ENCODE peak calls at places on chromosomes 16 and 17, in five cellular contexts. G, H, T, X and F are unnamed samples.
A peak's percentile ranks its signal among the peaks of the same experiment; 100 is the strongest.

GRCh38 chr17:81010935-81011334 is 19.3 kb downstream of the CHMP6 start:
- DNase-seq in T (no peak), X (no peak), H (no peak), G (no peak), F (no peak)

GRCh38 chr17:82003411-82004381 is 19.0 kb downstream of the CENPX start:
- DNase-seq in T (peak; percentile 51), G (peak; percentile 98), X (peak; percentile 87), H (peak; percentile 95), F (peak; percentile 97)

GRCh38 chr17:35871415-35871814 is 2.7 kb upstream of the HEATR9 start:
- DNase-seq in T (no peak), H (no peak), G (no peak), X (peak; percentile 70), F (no peak)

GRCh38 chr16:23282508-23282907 is 19.6 kb upstream of the SCNN1B start:
- DNase-seq in X (peak; percentile 50), H (no peak), G (no peak), T (no peak), F (no peak)

GRCh38 chr16:53768593-53768992 is 64.6 kb downstream of the FTO start:
- DNase-seq in X (no peak), G (peak; percentile 94), H (peak; percentile 87), T (no peak), F (no peak)

GRCh38 chr16:47713225-47713595 is 252.1 kb downstream of the PHKB start:
- DNase-seq in X (no peak), H (peak; percentile 95), G (peak; percentile 82), T (no peak), F (peak; percentile 89)

GRCh38 chr17:68133370-68134045 is 98.0 kb downstream of the KPNA2 start:
- DNase-seq in X (peak; percentile 26), T (peak; percentile 60), H (no peak), G (no peak), F (no peak)

GRCh38 chr16:51161440-51162195 is 10.5 kb upstream of the SALL1 start:
- DNase-seq in T (peak; percentile 2), G (peak; percentile 48), X (no peak), H (peak; percentile 37), F (no peak)

GRCh38 chr17:16981928-16982327 is 10.0 kb upstream of the TNFRSF13B start:
- DNase-seq in T (peak; percentile 39), X (no peak), H (no peak), G (no peak), F (no peak)

GRCh38 chr17:67488161-67488560 is 111.1 kb downstream of the PITPNC1 start:
- DNase-seq in T (no peak), X (no peak), H (no peak), G (no peak), F (peak; percentile 30)

GRCh38 chr16:22659933-22660332 is 149.2 kb downstream of the NPIPB5 start:
- DNase-seq in X (no peak), G (no peak), T (no peak), H (no peak), F (no peak)

GRCh38 chr17:22459953-22460350 is 767.6 kb downstream of the KCNJ18 start:
- DNase-seq in G (no peak), T (no peak), H (no peak), X (no peak), F (no peak)

GRCh38 chr17:47275245-47275984 is 21.8 kb downstream of the ITGB3 start:
- DNase-seq in H (peak; percentile 84), T (peak; percentile 80), G (peak; percentile 70), X (peak; percentile 89), F (no peak)

GRCh38 chr16:47143329-47143676 is 442 bp downstream of the NETO2 start:
- DNase-seq in H (peak; percentile 63), G (peak; percentile 69), X (peak; percentile 89), T (peak; percentile 91), F (peak; percentile 69)

GRCh38 chr17:27545562-27546229 is 85.3 kb upstream of the LGALS9 start:
- DNase-seq in T (no peak), X (no peak), G (peak; percentile 86), H (peak; percentile 51), F (no peak)

GRCh38 chr16:495127-495748 is 32.3 kb upstream of the CAPN15 start:
- DNase-seq in H (peak; percentile 27), T (peak; percentile 80), X (peak; percentile 85), G (peak; percentile 60), F (peak; percentile 59)

GRCh38 chr16:62254847-62255246 is 218.6 kb upstream of the CDH8 start:
- DNase-seq in H (no peak), T (no peak), X (no peak), G (peak; percentile 66), F (no peak)

GRCh38 chr17:28843810-28844137 is 1.2 kb upstream of the FAM222B start:
- DNase-seq in X (no peak), H (no peak), G (no peak), T (no peak), F (no peak)

GRCh38 chr17:39740357-39741111 is 2.8 kb downstream of the GRB7 start:
- DNase-seq in T (peak; percentile 79), H (peak; percentile 45), G (no peak), X (peak; percentile 96), F (no peak)
- H2BK120ac ChIP-seq in T (peak overlapping the region; percentile 95), H (peak overlapping the region; percentile 20), G (no peak overlapping the region), X (no peak overlapping the region), F (peak overlapping the region; percentile 69)

DNA sequence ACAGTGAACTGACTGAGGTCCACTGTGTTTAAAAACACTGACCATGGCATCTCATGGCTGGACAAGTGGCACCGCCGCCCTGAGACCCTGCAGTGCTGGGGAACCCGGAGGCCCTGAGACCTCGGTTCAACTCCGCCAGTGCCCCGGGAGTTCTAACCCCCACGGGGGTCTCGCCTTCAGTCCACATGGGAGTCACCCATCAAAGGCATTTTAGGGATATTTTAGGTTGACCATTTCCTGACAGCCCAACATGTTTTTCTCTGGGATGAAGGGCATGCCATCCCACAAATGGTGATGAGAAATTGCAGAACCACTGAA is 71.2 kb downstream of the ZFHX3 start:
- DNase-seq in G (no peak), H (no peak), X (no peak), T (no peak), F (no peak)
- H2BK120ac ChIP-seq in G (no peak overlapping the region), H (no peak overlapping the region), X (no peak overlapping the region), T (no peak overlapping the region), F (no peak overlapping the region)

DNA sequence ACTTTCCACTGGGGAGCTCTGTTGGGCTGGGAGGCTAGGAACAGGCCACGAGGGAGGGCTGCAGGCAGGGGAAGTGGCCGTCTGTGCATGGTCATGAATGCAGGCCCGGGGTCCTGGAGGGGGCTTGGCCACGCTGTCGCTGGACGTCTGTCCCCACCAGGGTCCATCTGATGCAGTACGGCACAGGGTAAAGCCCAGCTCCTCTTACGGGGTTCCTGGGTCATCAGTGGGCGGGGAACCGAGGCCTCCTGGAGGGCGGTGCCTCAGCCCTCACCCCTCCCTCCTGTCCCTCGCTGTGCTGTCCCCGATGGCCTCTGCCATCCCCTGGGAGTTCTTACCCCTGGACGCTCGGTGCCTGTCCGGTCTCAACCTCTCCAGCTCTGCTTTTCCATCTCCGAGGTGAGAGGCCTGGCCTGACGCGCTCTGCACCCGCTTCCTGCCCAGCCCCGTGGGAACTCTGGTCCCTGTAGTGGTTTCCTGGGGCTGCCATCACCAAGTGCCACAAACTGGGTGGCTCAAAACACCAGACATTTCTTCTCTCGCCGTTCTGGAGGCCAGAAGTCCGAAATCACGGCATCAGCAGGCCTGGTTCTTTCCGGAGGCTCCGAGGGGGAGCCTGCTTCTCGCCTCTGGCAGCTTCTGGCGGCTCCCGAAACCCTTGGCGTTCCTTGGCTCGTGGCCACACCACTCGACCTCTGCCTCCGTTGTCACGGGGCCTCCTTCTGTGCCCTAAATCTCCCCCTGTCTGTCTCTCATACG is 182.8 kb downstream of the SEC14L1 start:
- DNase-seq in H (peak; percentile 52), X (no peak), T (peak; percentile 43), G (peak; percentile 91), F (no peak)
- H2BK120ac ChIP-seq in H (peak overlapping the region; percentile 99), X (no peak overlapping the region), T (no peak overlapping the region), G (peak overlapping the region; percentile 100), F (peak overlapping the region; percentile 94)

DNA sequence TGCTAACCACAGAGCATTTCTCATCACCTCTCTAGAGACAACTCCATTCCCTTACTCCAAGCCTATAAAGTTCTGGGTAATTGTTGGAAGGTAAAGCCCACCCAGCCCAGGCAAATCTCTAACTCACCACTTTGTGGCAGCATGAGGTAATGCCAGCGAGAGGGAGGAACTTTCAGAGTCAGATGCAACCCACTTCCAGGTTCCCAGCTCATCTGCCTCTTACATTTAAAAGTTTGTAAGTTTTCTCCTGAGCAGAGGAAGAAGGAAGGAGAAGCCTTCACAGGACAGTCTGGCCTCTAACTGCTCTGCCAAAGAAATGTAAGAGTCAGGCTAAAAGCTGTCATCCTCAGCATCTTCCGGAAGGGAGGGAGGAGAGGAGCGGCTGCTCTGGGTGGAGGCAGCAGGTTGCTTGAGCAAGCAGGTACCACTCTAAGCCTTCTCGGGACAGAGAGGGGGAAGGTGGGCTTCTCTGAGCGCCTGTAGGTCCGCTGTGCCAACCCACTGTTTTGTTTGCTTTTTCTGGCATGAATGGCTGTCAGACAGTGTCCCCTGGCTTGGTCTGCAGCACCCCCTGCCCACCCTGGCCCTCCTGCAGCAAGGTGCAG is 1.0 kb downstream of the ZNF319 start:
- DNase-seq in T (no peak), G (peak; percentile 60), X (peak; percentile 56), H (peak; percentile 33), F (no peak)
- H2BK120ac ChIP-seq in T (no peak overlapping the region), G (no peak overlapping the region), X (no peak overlapping the region), H (no peak overlapping the region), F (no peak overlapping the region)

DNA sequence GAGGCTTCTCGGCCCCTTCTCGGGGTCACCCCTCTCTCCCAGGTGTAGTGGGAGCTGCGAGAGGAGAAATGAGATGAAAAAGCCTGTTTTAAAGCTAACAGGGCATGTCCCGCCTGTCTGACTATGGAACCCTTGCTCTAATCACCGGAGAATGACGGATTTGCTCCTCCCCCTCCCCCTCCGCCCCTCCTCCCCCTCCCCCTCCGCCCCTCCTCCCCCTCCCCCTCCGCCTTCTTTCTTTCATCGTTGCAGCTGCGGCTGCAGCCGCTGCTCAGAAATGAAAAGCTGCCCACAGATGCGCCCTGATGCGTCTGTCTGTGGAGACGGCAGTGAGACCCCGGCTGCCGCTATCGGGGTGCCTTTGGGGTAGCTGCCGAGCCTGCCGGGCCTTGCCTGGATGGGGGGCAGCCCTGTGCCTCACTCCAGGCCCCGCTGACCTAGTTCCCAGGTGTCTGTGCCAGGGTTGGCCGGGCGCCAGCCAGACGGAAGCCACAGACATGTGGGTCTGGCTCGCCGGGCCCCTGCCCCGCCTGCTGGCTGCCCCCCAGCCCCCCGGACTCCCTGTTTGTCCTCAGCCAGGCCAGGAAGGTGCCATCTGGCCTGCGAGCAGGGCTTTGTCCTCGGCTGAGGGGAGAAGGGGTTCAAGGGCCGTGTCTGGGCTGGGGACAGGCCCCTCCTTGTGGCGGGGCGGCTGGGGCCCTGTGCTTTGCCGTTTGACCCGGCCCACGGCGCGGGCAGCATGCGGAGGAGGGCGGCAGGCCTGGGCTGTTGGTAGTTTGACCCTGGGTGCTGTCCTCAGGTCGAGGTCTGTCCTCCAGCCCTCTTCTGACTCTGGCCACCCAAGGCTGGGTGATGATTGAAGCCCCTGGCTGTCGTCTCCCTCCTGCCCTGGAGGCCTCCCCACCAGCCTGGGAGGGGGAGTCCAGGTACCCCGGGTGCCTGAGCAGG is 37.6 kb downstream of the GINS2 start:
- DNase-seq in X (no peak), G (no peak), H (no peak), T (no peak), F (no peak)
- H2BK120ac ChIP-seq in X (no peak overlapping the region), G (no peak overlapping the region), H (no peak overlapping the region), T (no peak overlapping the region), F (no peak overlapping the region)